ENCODE peak calls at places on chromosome 1, in five cellular contexts. One of them, this sample, is unnamed.

GRCh38 chr1:62013264-62013663 is 181.4 kb upstream of the L1TD1 start:
- DNase-seq in body of pancreas: no peak
- DNase-seq in HAP-1: no peak
- DNase-seq in left ventricle myocardium inferior: no peak
- DNase-seq in bronchial epithelial cell: no peak
- DNase-seq in this sample: no peak

GRCh38 chr1:179599623-179600249 is 8.1 kb downstream of the TDRD5 start:
- DNase-seq in bronchial epithelial cell: peak; percentile 57
- DNase-seq in HAP-1: peak; percentile 29
- DNase-seq in body of pancreas: peak; percentile 49
- DNase-seq in left ventricle myocardium inferior: no peak
- DNase-seq in this sample: no peak

GRCh38 chr1:234517087-234517802 is 38.3 kb upstream of the TARBP1 start:
- DNase-seq in HAP-1: no peak
- DNase-seq in body of pancreas: no peak
- DNase-seq in left ventricle myocardium inferior: no peak
- DNase-seq in bronchial epithelial cell: no peak
- DNase-seq in this sample: no peak

GRCh38 chr1:79711001-79711431 is 704.5 kb upstream of the ADGRL4 start:
- DNase-seq in left ventricle myocardium inferior: no peak
- DNase-seq in HAP-1: no peak
- DNase-seq in body of pancreas: no peak
- DNase-seq in bronchial epithelial cell: no peak
- DNase-seq in this sample: no peak

GRCh38 chr1:34037109-34037508 is 127.9 kb downstream of the CSMD2 start:
- DNase-seq in HAP-1: no peak
- DNase-seq in bronchial epithelial cell: no peak
- DNase-seq in body of pancreas: no peak
- DNase-seq in left ventricle myocardium inferior: no peak
- DNase-seq in this sample: no peak

GRCh38 chr1:114756009-114756892 is 1.5 kb downstream of the CSDE1 start:
- DNase-seq in left ventricle myocardium inferior: no peak
- DNase-seq in body of pancreas: no peak
- DNase-seq in HAP-1: no peak
- DNase-seq in bronchial epithelial cell: no peak
- DNase-seq in this sample: no peak

GRCh38 chr1:46983416-46983815 is 40.1 kb upstream of the CYP4X1 start:
- DNase-seq in bronchial epithelial cell: no peak
- DNase-seq in left ventricle myocardium inferior: no peak
- DNase-seq in HAP-1: no peak
- DNase-seq in body of pancreas: no peak
- DNase-seq in this sample: no peak

GRCh38 chr1:50973255-50973654 is 3.2 kb downstream of the CDKN2C start:
- DNase-seq in body of pancreas: no peak
- DNase-seq in HAP-1: no peak
- DNase-seq in bronchial epithelial cell: no peak
- DNase-seq in left ventricle myocardium inferior: no peak
- DNase-seq in this sample: no peak

GRCh38 chr1:150683914-150684313 is 13.0 kb downstream of the GOLPH3L start:
- DNase-seq in bronchial epithelial cell: no peak
- DNase-seq in left ventricle myocardium inferior: no peak
- DNase-seq in body of pancreas: no peak
- DNase-seq in HAP-1: no peak
- DNase-seq in this sample: no peak

DNA sequence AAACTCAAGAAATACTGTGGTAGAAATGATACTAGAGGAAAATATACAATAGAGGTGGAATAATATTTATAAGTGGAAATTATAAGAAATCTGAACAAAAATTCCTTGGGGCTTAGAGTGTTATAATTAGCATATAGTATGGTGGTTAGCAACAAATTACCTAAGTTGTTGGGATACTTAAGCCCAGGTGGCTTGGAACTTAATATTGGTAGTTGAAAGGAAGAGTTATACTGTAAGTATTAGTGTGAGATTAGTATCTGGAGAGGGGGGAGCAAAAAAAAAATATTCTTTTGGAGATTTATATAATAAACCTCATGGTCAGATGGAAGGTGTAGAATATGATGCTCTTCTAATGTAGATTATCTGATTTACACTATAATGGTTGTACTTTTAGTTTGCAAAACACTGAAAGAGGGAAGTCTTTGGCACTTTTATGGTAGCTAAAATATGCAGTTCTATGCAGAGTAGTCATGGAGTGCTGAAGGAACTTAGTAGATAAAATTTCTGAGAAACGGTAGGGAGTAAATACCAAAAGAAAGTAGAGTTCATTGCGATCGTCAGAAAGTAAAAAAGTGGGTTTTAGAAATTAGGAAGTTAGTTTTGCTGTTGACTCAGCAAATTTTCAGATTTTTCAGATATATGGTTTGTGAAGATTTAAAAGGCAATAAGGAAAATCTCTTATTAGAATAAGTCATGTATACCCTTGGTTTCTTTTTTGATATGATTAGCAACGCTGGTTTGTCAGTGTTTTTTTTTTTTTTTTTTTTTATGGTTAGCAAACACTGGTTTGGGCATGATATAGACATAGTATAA is 45.7 kb downstream of the MTF2 start:
- DNase-seq in bronchial epithelial cell: no peak
- DNase-seq in left ventricle myocardium inferior: no peak
- DNase-seq in HAP-1: peak; percentile 89
- DNase-seq in body of pancreas: no peak
- DNase-seq in this sample: no peak
- H3K36me3 ChIP-seq in bronchial epithelial cell: no peaks in the 10 kb centered on the region
- H3K36me3 ChIP-seq in left ventricle myocardium inferior: peaks cover 8% of the 10 kb centered on the region
- H3K36me3 ChIP-seq in HAP-1: peaks cover 17% of the 10 kb centered on the region
- H3K36me3 ChIP-seq in body of pancreas: no peaks in the 10 kb centered on the region
- H3K36me3 ChIP-seq in this sample: peaks cover 34% of the 10 kb centered on the region

GRCh38 chr1:219808790-219809189 is 119.6 kb downstream of the SLC30A10 start:
- DNase-seq in left ventricle myocardium inferior: no peak
- DNase-seq in HAP-1: no peak
- DNase-seq in body of pancreas: no peak
- DNase-seq in bronchial epithelial cell: no peak
- DNase-seq in this sample: no peak
- H3K36me3 ChIP-seq in left ventricle myocardium inferior: no peaks in the 10 kb centered on the region
- H3K36me3 ChIP-seq in HAP-1: no peaks in the 10 kb centered on the region
- H3K36me3 ChIP-seq in body of pancreas: no peaks in the 10 kb centered on the region
- H3K36me3 ChIP-seq in bronchial epithelial cell: no peaks in the 10 kb centered on the region
- H3K36me3 ChIP-seq in this sample: no peaks in the 10 kb centered on the region

GRCh38 chr1:43963006-43963405 is 6.8 kb upstream of the DPH2 start:
- DNase-seq in left ventricle myocardium inferior: no peak
- DNase-seq in bronchial epithelial cell: no peak
- DNase-seq in HAP-1: no peak
- DNase-seq in body of pancreas: no peak
- DNase-seq in this sample: peak; percentile 1
- H3K36me3 ChIP-seq in left ventricle myocardium inferior: peaks cover 90% of the 10 kb centered on the region
- H3K36me3 ChIP-seq in bronchial epithelial cell: peaks cover 26% of the 10 kb centered on the region
- H3K36me3 ChIP-seq in HAP-1: peaks cover 20% of the 10 kb centered on the region
- H3K36me3 ChIP-seq in body of pancreas: no peaks in the 10 kb centered on the region
- H3K36me3 ChIP-seq in this sample: peaks cover 78% of the 10 kb centered on the region

GRCh38 chr1:229459815-229460214 is 25.9 kb upstream of the ACTA1 start:
- DNase-seq in body of pancreas: no peak
- DNase-seq in left ventricle myocardium inferior: no peak
- DNase-seq in bronchial epithelial cell: no peak
- DNase-seq in HAP-1: no peak
- DNase-seq in this sample: no peak

GRCh38 chr1:229461032-229461668 is 27.3 kb upstream of the ACTA1 start:
- DNase-seq in bronchial epithelial cell: no peak
- DNase-seq in left ventricle myocardium inferior: peak; percentile 58
- DNase-seq in HAP-1: no peak
- DNase-seq in body of pancreas: no peak
- DNase-seq in this sample: no peak

GRCh38 chr1:229456016-229456415 is 22.1 kb upstream of the ACTA1 start:
- DNase-seq in HAP-1: no peak
- DNase-seq in left ventricle myocardium inferior: no peak
- DNase-seq in body of pancreas: no peak
- DNase-seq in bronchial epithelial cell: peak; percentile 6
- DNase-seq in this sample: no peak

GRCh38 chr1:229454056-229454455 is 20.2 kb upstream of the ACTA1 start:
- DNase-seq in left ventricle myocardium inferior: no peak
- DNase-seq in HAP-1: no peak
- DNase-seq in body of pancreas: no peak
- DNase-seq in bronchial epithelial cell: no peak
- DNase-seq in this sample: no peak

DNA sequence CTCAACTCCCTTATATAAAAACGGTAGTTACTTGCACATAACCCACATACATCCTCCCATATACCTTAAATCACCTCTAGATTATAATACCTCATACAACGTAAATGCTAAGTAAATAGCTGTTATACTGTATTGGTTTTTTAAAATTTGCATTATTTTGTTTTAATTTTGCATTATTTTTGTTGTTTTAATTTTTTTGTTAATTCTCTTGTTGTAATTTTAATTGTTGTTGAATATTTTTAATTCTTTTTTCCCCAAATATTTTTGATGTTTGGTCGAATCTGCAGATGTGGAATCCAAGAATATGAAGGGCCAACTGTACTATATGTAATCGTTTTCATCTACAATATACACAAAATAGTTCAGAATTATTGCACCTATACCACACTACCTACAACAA is 23.5 kb upstream of the ACTA1 start:
- DNase-seq in body of pancreas: no peak
- DNase-seq in left ventricle myocardium inferior: no peak
- DNase-seq in bronchial epithelial cell: no peak
- DNase-seq in HAP-1: no peak
- DNase-seq in this sample: no peak
- H3K36me3 ChIP-seq in body of pancreas: peaks cover 13% of the 10 kb centered on the region
- H3K36me3 ChIP-seq in left ventricle myocardium inferior: peaks cover 83% of the 10 kb centered on the region
- H3K36me3 ChIP-seq in bronchial epithelial cell: peaks cover 5% of the 10 kb centered on the region
- H3K36me3 ChIP-seq in HAP-1: peaks cover 59% of the 10 kb centered on the region
- H3K36me3 ChIP-seq in this sample: peaks cover 90% of the 10 kb centered on the region

GRCh38 chr1:10106756-10107479 is 74.2 kb downstream of the UBE4B start:
- DNase-seq in bronchial epithelial cell: peak; percentile 55
- DNase-seq in HAP-1: no peak
- DNase-seq in body of pancreas: no peak
- DNase-seq in left ventricle myocardium inferior: no peak
- DNase-seq in this sample: no peak
- H3K36me3 ChIP-seq in bronchial epithelial cell: peaks cover 3% of the 10 kb centered on the region
- H3K36me3 ChIP-seq in HAP-1: peaks cover 35% of the 10 kb centered on the region
- H3K36me3 ChIP-seq in body of pancreas: no peaks in the 10 kb centered on the region
- H3K36me3 ChIP-seq in left ventricle myocardium inferior: peaks cover 54% of the 10 kb centered on the region
- H3K36me3 ChIP-seq in this sample: peaks cover 83% of the 10 kb centered on the region

GRCh38 chr1:25349606-25350005 is 11.5 kb downstream of the TMEM50A start:
- DNase-seq in body of pancreas: no peak
- DNase-seq in left ventricle myocardium inferior: no peak
- DNase-seq in HAP-1: no peak
- DNase-seq in bronchial epithelial cell: no peak
- DNase-seq in this sample: no peak
- H3K36me3 ChIP-seq in body of pancreas: no peaks in the 10 kb centered on the region
- H3K36me3 ChIP-seq in left ventricle myocardium inferior: peaks cover 76% of the 10 kb centered on the region
- H3K36me3 ChIP-seq in HAP-1: peaks cover 34% of the 10 kb centered on the region
- H3K36me3 ChIP-seq in bronchial epithelial cell: peaks cover 9% of the 10 kb centered on the region
- H3K36me3 ChIP-seq in this sample: peaks cover 93% of the 10 kb centered on the region

GRCh38 chr1:21830792-21831453 is 18.9 kb downstream of the LDLRAD2 start:
- DNase-seq in bronchial epithelial cell: no peak
- DNase-seq in left ventricle myocardium inferior: no peak
- DNase-seq in body of pancreas: no peak
- DNase-seq in HAP-1: no peak
- DNase-seq in this sample: no peak

GRCh38 chr1:21828506-21829210 is 16.6 kb downstream of the LDLRAD2 start:
- DNase-seq in body of pancreas: no peak
- DNase-seq in bronchial epithelial cell: no peak
- DNase-seq in left ventricle myocardium inferior: no peak
- DNase-seq in HAP-1: no peak
- DNase-seq in this sample: no peak

GRCh38 chr1:21827141-21827679 is 15.1 kb downstream of the LDLRAD2 start:
- DNase-seq in bronchial epithelial cell: no peak
- DNase-seq in left ventricle myocardium inferior: no peak
- DNase-seq in HAP-1: no peak
- DNase-seq in body of pancreas: no peak
- DNase-seq in this sample: no peak

GRCh38 chr1:21828075-21828474 is 16.0 kb downstream of the LDLRAD2 start:
- DNase-seq in left ventricle myocardium inferior: no peak
- DNase-seq in bronchial epithelial cell: no peak
- DNase-seq in HAP-1: no peak
- DNase-seq in body of pancreas: no peak
- DNase-seq in this sample: no peak

GRCh38 chr1:21829294-21829693 is 17.2 kb downstream of the LDLRAD2 start:
- DNase-seq in body of pancreas: no peak
- DNase-seq in left ventricle myocardium inferior: no peak
- DNase-seq in HAP-1: no peak
- DNase-seq in bronchial epithelial cell: no peak
- DNase-seq in this sample: no peak
- H3K36me3 ChIP-seq in body of pancreas: no peaks in the 10 kb centered on the region
- H3K36me3 ChIP-seq in left ventricle myocardium inferior: peaks cover 100% of the 10 kb centered on the region
- H3K36me3 ChIP-seq in HAP-1: peaks cover 31% of the 10 kb centered on the region
- H3K36me3 ChIP-seq in bronchial epithelial cell: peaks cover 49% of the 10 kb centered on the region
- H3K36me3 ChIP-seq in this sample: peaks cover 96% of the 10 kb centered on the region

GRCh38 chr1:206411321-206411720 is 59.0 kb upstream of the IKBKE start:
- DNase-seq in left ventricle myocardium inferior: no peak
- DNase-seq in body of pancreas: no peak
- DNase-seq in HAP-1: no peak
- DNase-seq in bronchial epithelial cell: no peak
- DNase-seq in this sample: no peak
- H3K36me3 ChIP-seq in left ventricle myocardium inferior: peaks cover 5% of the 10 kb centered on the region
- H3K36me3 ChIP-seq in body of pancreas: no peaks in the 10 kb centered on the region
- H3K36me3 ChIP-seq in HAP-1: peaks cover 3% of the 10 kb centered on the region
- H3K36me3 ChIP-seq in bronchial epithelial cell: no peaks in the 10 kb centered on the region
- H3K36me3 ChIP-seq in this sample: peaks cover 28% of the 10 kb centered on the region

GRCh38 chr1:217088521-217089221 is 365.4 kb upstream of the ESRRG start:
- DNase-seq in body of pancreas: no peak
- DNase-seq in HAP-1: no peak
- DNase-seq in bronchial epithelial cell: no peak
- DNase-seq in left ventricle myocardium inferior: no peak
- DNase-seq in this sample: no peak
- H3K36me3 ChIP-seq in body of pancreas: no peaks in the 10 kb centered on the region
- H3K36me3 ChIP-seq in HAP-1: no peaks in the 10 kb centered on the region
- H3K36me3 ChIP-seq in bronchial epithelial cell: no peaks in the 10 kb centered on the region
- H3K36me3 ChIP-seq in left ventricle myocardium inferior: no peaks in the 10 kb centered on the region
- H3K36me3 ChIP-seq in this sample: no peaks in the 10 kb centered on the region